ENCODE peak calls at places on chromosome 15, in ten cellular contexts. M, U, N, O, A, Z, E, K, W and I are unnamed samples.

GRCh38 chr15:94671845-94672524 is 440.6 kb downstream of the MCTP2 start:
- DNase-seq in E (no peak), K (peak; percentile 68), A (peak; percentile 3), W (peak; percentile 44), Z (peak; percentile 23), U (no peak), M (no peak), N (no peak), O (peak; percentile 33), I (no peak)

GRCh38 chr15:62404194-62404985 is 239.3 kb upstream of the C2CD4B start:
- DNase-seq in O (no peak), K (no peak), E (no peak), A (no peak), N (no peak), W (no peak), U (no peak), M (no peak), Z (no peak), I (no peak)

GRCh38 chr15:29064290-29064689 is 178.5 kb downstream of the APBA2 start:
- DNase-seq in O (no peak), Z (no peak), W (no peak), E (no peak), A (no peak), K (no peak), M (peak; percentile 35), N (no peak), U (no peak), I (no peak)

GRCh38 chr15:48966595-48967301 is 3.0 kb upstream of the SHC4 start:
- DNase-seq in K (peak; percentile 42), O (peak; percentile 46), E (no peak), U (no peak), W (peak; percentile 87), N (no peak), M (no peak), A (peak; percentile 78), Z (no peak), I (no peak)

GRCh38 chr15:29129903-29130302 is 139.7 kb downstream of the NSMCE3 start:
- DNase-seq in W (no peak), K (no peak), Z (no peak), M (no peak), E (no peak), A (no peak), O (no peak), N (no peak), U (no peak), I (no peak)

GRCh38 chr15:26838742-26839460 is 28.0 kb upstream of the GABRA5 start:
- DNase-seq in U (peak; percentile 5), M (no peak), Z (no peak), A (no peak), N (no peak), E (no peak), K (no peak), O (no peak), W (no peak), I (no peak)

GRCh38 chr15:80234883-80235282 is 17.1 kb downstream of the CTXND1 start:
- DNase-seq in Z (no peak), W (no peak), O (peak; percentile 52), N (peak; percentile 34), M (no peak), U (peak; percentile 12), E (no peak), K (peak; percentile 83), A (no peak), I (peak; percentile 70)

GRCh38 chr15:56227780-56228179 is 15.9 kb downstream of the RFX7 start:
- DNase-seq in E (no peak), W (no peak), M (no peak), Z (no peak), O (no peak), K (no peak), N (no peak), U (no peak), A (no peak), I (no peak)

GRCh38 chr15:75123395-75123794 is 78.3 kb upstream of the C15orf39 start:
- DNase-seq in A (peak; percentile 37), E (no peak), N (no peak), M (no peak), K (no peak), U (no peak), O (peak; percentile 29), W (peak; percentile 84), Z (no peak), I (no peak)

GRCh38 chr15:50607129-50607528 is 60.7 kb upstream of the USP50 start:
- DNase-seq in U (no peak), E (no peak), Z (no peak), W (no peak), A (no peak), O (no peak), N (no peak), K (no peak), M (no peak), I (no peak)

GRCh38 chr15:85329561-85330421 is 50.6 kb upstream of the AKAP13 start:
- DNase-seq in O (peak; percentile 51), U (no peak), Z (no peak), A (no peak), M (no peak), K (peak; percentile 90), W (peak; percentile 42), E (no peak), N (peak; percentile 12), I (no peak)

GRCh38 chr15:79505956-79506355 is 73.8 kb downstream of the MINAR1 start:
- DNase-seq in U (no peak), K (no peak), Z (no peak), A (no peak), E (no peak), W (no peak), O (no peak), N (no peak), M (no peak), I (no peak)

GRCh38 chr15:101025116-101025885 is 106.1 kb downstream of the LRRK1 start:
- DNase-seq in U (no peak), A (no peak), E (no peak), W (no peak), K (peak; percentile 39), O (no peak), Z (no peak), M (no peak), N (no peak), I (peak; percentile 45)

GRCh38 chr15:89566141-89566540 is 9.1 kb upstream of the TICRR start:
- DNase-seq in A (no peak), O (no peak), N (no peak), E (no peak), K (no peak), U (no peak), Z (no peak), M (no peak), W (no peak), I (no peak)

GRCh38 chr15:61088675-61089074 is 140.4 kb downstream of the RORA start:
- DNase-seq in E (no peak), M (no peak), A (no peak), U (no peak), N (no peak), O (no peak), K (no peak), Z (no peak), W (no peak), I (no peak)

DNA sequence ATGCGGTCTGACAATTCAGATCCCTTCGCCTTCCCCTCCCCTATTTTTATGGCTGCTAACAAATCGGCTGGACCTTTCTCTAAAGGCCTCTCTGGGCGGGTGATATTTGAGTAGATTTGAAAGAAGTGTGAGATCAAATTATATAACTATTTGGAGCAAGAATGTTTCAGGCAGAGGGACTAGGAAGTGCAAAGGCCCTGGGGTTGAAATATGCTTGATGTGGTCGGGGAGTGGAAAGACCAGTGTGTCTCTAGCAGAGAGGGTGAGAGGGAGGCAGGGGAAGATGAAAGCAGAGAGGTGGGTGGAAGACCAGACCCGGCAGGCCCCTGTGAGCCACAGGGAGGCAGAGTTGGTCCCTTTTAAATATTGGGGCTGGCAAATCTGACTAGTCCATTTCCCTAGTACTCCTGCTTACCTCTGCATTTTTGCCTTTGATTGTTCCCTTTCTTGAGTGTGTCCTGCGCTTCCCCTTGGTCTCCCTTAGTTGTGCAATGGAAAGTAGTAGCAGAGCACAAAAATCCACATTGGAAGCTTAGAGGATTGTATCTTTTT is 32.3 kb downstream of the SLCO3A1 start:
- DNase-seq in M (no peak), E (no peak), A (no peak), K (no peak), W (no peak), O (peak; percentile 13), U (no peak), Z (no peak), N (no peak), I (no peak)
- TF ChIP-seq CTCF in M (no peak), E (peak; percentile 22), A (no peak), K (peak; percentile 10), W (no peak), O (peak; percentile 24), U (peak; percentile 18), Z (no peak), N (no peak), I (no peak)

GRCh38 chr15:68209272-68209671 is 4.1 kb upstream of the CALML4 start:
- DNase-seq in N (no peak), K (no peak), E (no peak), W (no peak), A (no peak), O (no peak), U (no peak), M (peak; percentile 65), Z (no peak), I (no peak)

GRCh38 chr15:68210409-68210756 is 5.3 kb upstream of the CALML4 start:
- DNase-seq in K (no peak), O (no peak), E (no peak), U (no peak), A (no peak), W (no peak), N (no peak), Z (no peak), M (peak; percentile 65), I (peak; percentile 68)

GRCh38 chr15:68209735-68210408 is 4.7 kb upstream of the CALML4 start:
- DNase-seq in K (no peak), E (no peak), M (peak; percentile 65), W (no peak), U (no peak), O (no peak), Z (no peak), A (no peak), N (peak; percentile 39), I (peak; percentile 69)

GRCh38 chr15:68211656-68212320 is 6.7 kb upstream of the CALML4 start:
- DNase-seq in A (no peak), K (no peak), W (no peak), N (no peak), E (no peak), M (peak; percentile 72), O (no peak), Z (no peak), U (no peak), I (peak; percentile 66)

GRCh38 chr15:68210821-68211655 is 5.9 kb upstream of the CALML4 start:
- DNase-seq in Z (peak; percentile 70), A (no peak), E (peak; percentile 79), O (peak; percentile 68), K (no peak), U (peak; percentile 38), W (no peak), M (peak; percentile 83), N (peak; percentile 58), I (peak; percentile 84)
- H3K27ac ChIP-seq in Z (peak overlapping the region; percentile 14), A (no peak overlapping the region), E (no peak overlapping the region), O (no peak overlapping the region), K (peak overlapping the region; percentile 18), U (no peak overlapping the region), W (no peak overlapping the region), M (no peak overlapping the region), N (no peak overlapping the region), I (no peak overlapping the region)

GRCh38 chr15:59360305-59360704 is 12.4 kb downstream of the MYO1E start:
- DNase-seq in M (no peak), A (no peak), K (no peak), Z (no peak), E (no peak), O (no peak), N (no peak), W (no peak), U (no peak), I (no peak)
- TF ChIP-seq CTCF in M (no peak), A (peak; percentile 47), K (peak; percentile 22), Z (no peak), E (no peak), O (peak; percentile 22), N (no peak), W (peak; percentile 39), U (peak; percentile 29), I (peak; percentile 17)

GRCh38 chr15:70266412-70267089 is 168.8 kb upstream of the TLE3 start:
- DNase-seq in U (peak; percentile 79), O (peak; percentile 96), K (peak; percentile 94), A (no peak), M (peak; percentile 84), N (no peak), W (peak; percentile 39), E (no peak), Z (peak; percentile 89), I (peak; percentile 86)
- H3K27ac ChIP-seq in U (peak overlapping the region; percentile 66), O (no peak overlapping the region), K (no peak overlapping the region), A (no peak overlapping the region), M (no peak overlapping the region), N (no peak overlapping the region), W (no peak overlapping the region), E (no peak overlapping the region), Z (peak overlapping the region; percentile 42), I (no peak overlapping the region)